ENCODE peak calls at places on chromosomes 1 and 21, in four cellular contexts. Y, D, Q and Z are unnamed samples. For H3K9me3, the result is how much of the 10 kb centered on the place peaks cover.

GRCh38 chr1:224502459-224503160 is 68.0 kb upstream of the WDR26 start:
- DNase-seq in D (peak), Q (peak), Y (no peak), Z (no peak)

GRCh38 chr1:93080424-93080823 is 1.3 kb downstream of the MTF2 start:
- DNase-seq in Y (peak), D (no peak), Q (no peak), Z (no peak)

GRCh38 chr1:156276966-156277381 is 5.7 kb downstream of the SMG5 start:
- DNase-seq in Y (no peak), D (no peak), Q (no peak), Z (no peak)

GRCh38 chr1:67618285-67619018 is 66.5 kb upstream of the GADD45A start:
- DNase-seq in Q (peak), Y (no peak), D (no peak), Z (no peak)

GRCh38 chr1:110196917-110197782 is 13.0 kb upstream of the KCNC4 start:
- DNase-seq in D (peak), Y (peak), Q (peak), Z (peak)

GRCh38 chr1:234605983-234606730 is 3.8 kb downstream of the IRF2BP2 start:
- DNase-seq in Y (peak), D (peak), Q (peak), Z (no peak)

GRCh38 chr1:172756029-172756428 is 97.1 kb downstream of the FASLG start:
- DNase-seq in D (no peak), Q (no peak), Y (no peak), Z (no peak)

GRCh38 chr1:109395602-109396512 is 1.9 kb downstream of the SORT1 start:
- DNase-seq in Q (no peak), D (no peak), Y (no peak), Z (no peak)

GRCh38 chr21:15908187-15908586 is 178.4 kb downstream of the USP25 start:
- DNase-seq in D (no peak), Y (no peak), Q (no peak), Z (no peak)

GRCh38 chr1:230877139-230877923 is 9.0 kb upstream of the C1orf198 start:
- DNase-seq in D (no peak), Q (no peak), Y (no peak), Z (no peak)

GRCh38 chr1:246069581-246069980 is 437.5 kb downstream of the SMYD3 start:
- DNase-seq in D (no peak), Y (no peak), Q (no peak), Z (no peak)

GRCh38 chr1:247747616-247748015 is 325 bp downstream of the OR14A2 start:
- DNase-seq in D (no peak), Y (no peak), Q (no peak), Z (no peak)

GRCh38 chr1:38037481-38037939 is 9.1 kb downstream of the POU3F1 start:
- DNase-seq in Q (no peak), D (no peak), Y (no peak), Z (no peak)

GRCh38 chr1:89673251-89673650 is 40.3 kb downstream of the LRRC8C start:
- DNase-seq in Q (no peak), Y (no peak), D (no peak), Z (no peak)

GRCh38 chr21:38325216-38325615 is 68.4 kb downstream of the KCNJ15 start:
- DNase-seq in Q (no peak), Y (no peak), D (no peak), Z (no peak)

GRCh38 chr1:95375201-95375600 is 141.2 kb downstream of the RWDD3 start:
- DNase-seq in Y (no peak), Q (no peak), D (no peak), Z (no peak)

GRCh38 chr1:22920734-22921451 is 51.8 kb downstream of the LACTBL1 start:
- DNase-seq in Q (no peak), Y (no peak), D (no peak), Z (no peak)

GRCh38 chr1:67609572-67609939 is 75.4 kb upstream of the GADD45A start:
- DNase-seq in D (no peak), Y (no peak), Q (no peak), Z (no peak)

GRCh38 chr1:153663211-153663610 is 4.7 kb downstream of the SNAPIN start:
- DNase-seq in Q (no peak), D (no peak), Y (no peak), Z (no peak)

GRCh38 chr1:67801903-67802302 is 31.4 kb downstream of the GNG12 start:
- DNase-seq in Q (no peak), D (no peak), Y (no peak), Z (no peak)

GRCh38 chr1:156936191-156936590 is 15.8 kb downstream of the LRRC71 start:
- DNase-seq in D (no peak), Y (no peak), Q (no peak), Z (no peak)

GRCh38 chr1:95653598-95653997 is 419.6 kb downstream of the RWDD3 start:
- DNase-seq in D (no peak), Q (no peak), Y (no peak), Z (no peak)

GRCh38 chr1:69409731-69410456 is 157.8 kb upstream of the LRRC7 start:
- DNase-seq in Y (no peak), D (no peak), Q (no peak), Z (no peak)
- H3K9me3 ChIP-seq in Y (under half), D (under half), Q (under half), Z (under half)

GRCh38 chr21:24179110-24179509 is 1428.2 kb downstream of the MRPL39 start:
- DNase-seq in D (no peak), Y (no peak), Q (no peak), Z (no peak)
- H3K9me3 ChIP-seq in D (under half), Y (under half), Q (under half), Z (under half)

DNA sequence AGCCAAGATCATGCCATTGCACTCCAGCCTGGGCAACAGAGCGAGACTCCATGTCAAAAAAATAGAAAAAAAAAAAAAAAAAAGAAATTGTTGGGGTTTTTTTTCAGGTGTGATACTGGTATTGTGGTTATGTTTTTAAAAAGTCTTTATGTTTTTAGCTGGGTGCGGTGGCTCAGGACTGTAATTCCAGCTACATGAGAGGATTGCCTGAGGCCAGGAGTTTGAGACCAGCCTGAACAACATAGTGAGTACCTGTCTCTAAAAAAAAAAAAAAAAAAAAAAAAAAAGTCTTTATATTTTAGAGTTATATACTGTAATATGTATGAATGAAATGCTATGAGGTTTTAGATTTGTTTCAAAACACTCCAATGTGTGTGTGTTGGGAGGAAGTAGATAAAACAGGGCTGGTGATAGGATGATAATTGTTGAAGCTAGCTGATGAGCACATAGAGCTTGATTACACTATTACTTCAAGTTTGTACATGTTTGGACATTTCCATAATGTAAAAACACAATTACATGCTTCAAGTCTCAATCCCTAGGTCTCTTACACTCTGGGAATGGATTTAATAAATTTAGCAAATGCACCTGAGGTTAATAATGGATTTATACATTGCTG is 30.2 kb upstream of the ATP5PO start:
- DNase-seq in D (no peak), Q (no peak), Y (peak), Z (no peak)
- H3K9me3 ChIP-seq in D (under half), Q (under half), Y (under half), Z (under half)

GRCh38 chr1:152513081-152513480 is 1.2 kb upstream of the CRCT1 start:
- DNase-seq in Q (no peak), Y (no peak), D (no peak), Z (no peak)
- H3K9me3 ChIP-seq in Q (under half), Y (under half), D (under half), Z (under half)

DNA sequence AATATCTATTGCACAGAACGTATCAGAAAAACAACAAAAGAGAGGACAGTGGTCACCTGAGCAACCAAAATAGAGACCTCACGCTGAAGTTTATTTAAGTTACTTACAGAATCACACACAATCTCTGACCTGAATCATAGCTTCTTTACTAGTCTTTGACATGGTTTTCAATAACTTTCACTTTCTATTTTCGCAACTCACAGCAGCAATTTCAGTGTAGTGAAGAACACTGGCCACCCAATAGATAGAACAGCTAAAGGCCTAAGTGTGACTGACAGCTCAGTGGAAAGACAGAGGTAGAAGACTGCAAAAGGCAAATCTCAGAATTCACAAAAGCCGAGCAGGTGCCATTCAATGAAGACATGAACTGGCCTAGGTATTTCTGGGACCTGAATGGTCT is 435.6 kb upstream of the CHRM3 start:
- DNase-seq in Q (no peak), D (no peak), Y (no peak), Z (no peak)
- H3K9me3 ChIP-seq in Q (under half), D (under half), Y (under half), Z (under half)